ENCODE peak calls at places on chromosomes 13 and 19, in five cellular contexts. One of them, this sample, is unnamed.

GRCh38 chr19:6970478-6970877 is 50.8 kb downstream of the MBD3L2B start:
- DNase-seq in fibroblast of the aortic adventitia: no peak
- DNase-seq in MV-4-11: peak
- DNase-seq in posterior cingulate gyrus: no peak
- DNase-seq in T-helper 9 cell: no peak
- DNase-seq in this sample: peak

GRCh38 chr13:42276683-42277082 is 4.7 kb downstream of the AKAP11 start:
- DNase-seq in fibroblast of the aortic adventitia: no peak
- DNase-seq in MV-4-11: no peak
- DNase-seq in posterior cingulate gyrus: no peak
- DNase-seq in T-helper 9 cell: no peak
- DNase-seq in this sample: no peak

GRCh38 chr19:35295792-35296462 is 4.0 kb downstream of the MAG start:
- DNase-seq in fibroblast of the aortic adventitia: no peak
- DNase-seq in MV-4-11: no peak
- DNase-seq in posterior cingulate gyrus: no peak
- DNase-seq in T-helper 9 cell: peak
- DNase-seq in this sample: no peak

GRCh38 chr13:110216403-110217041 is 90.4 kb downstream of the COL4A1 start:
- DNase-seq in fibroblast of the aortic adventitia: peak
- DNase-seq in MV-4-11: no peak
- DNase-seq in posterior cingulate gyrus: no peak
- DNase-seq in T-helper 9 cell: no peak
- DNase-seq in this sample: no peak

GRCh38 chr13:106710267-106710666 is 142.3 kb upstream of the ARGLU1 start:
- DNase-seq in fibroblast of the aortic adventitia: no peak
- DNase-seq in MV-4-11: no peak
- DNase-seq in posterior cingulate gyrus: no peak
- DNase-seq in T-helper 9 cell: no peak
- DNase-seq in this sample: no peak

GRCh38 chr19:1173160-1173844 is 766 bp downstream of the SBNO2 start:
- DNase-seq in fibroblast of the aortic adventitia: no peak
- DNase-seq in MV-4-11: no peak
- DNase-seq in posterior cingulate gyrus: no peak
- DNase-seq in T-helper 9 cell: no peak
- DNase-seq in this sample: no peak

GRCh38 chr19:45016388-45017314 is 15.4 kb downstream of the RELB start:
- DNase-seq in fibroblast of the aortic adventitia: peak
- DNase-seq in MV-4-11: peak
- DNase-seq in posterior cingulate gyrus: peak
- DNase-seq in T-helper 9 cell: peak
- DNase-seq in this sample: peak

GRCh38 chr13:48493851-48494250 is 39.0 kb downstream of the RCBTB2 start:
- DNase-seq in fibroblast of the aortic adventitia: peak
- DNase-seq in MV-4-11: no peak
- DNase-seq in posterior cingulate gyrus: no peak
- DNase-seq in T-helper 9 cell: no peak
- DNase-seq in this sample: no peak

GRCh38 chr19:18379803-18380747 is 5.9 kb upstream of the GDF15 start:
- DNase-seq in fibroblast of the aortic adventitia: peak
- DNase-seq in MV-4-11: peak
- DNase-seq in posterior cingulate gyrus: no peak
- DNase-seq in T-helper 9 cell: no peak
- DNase-seq in this sample: no peak

GRCh38 chr13:94020833-94021232 is 458.6 kb downstream of the DCT start:
- DNase-seq in fibroblast of the aortic adventitia: peak
- DNase-seq in MV-4-11: no peak
- DNase-seq in posterior cingulate gyrus: no peak
- DNase-seq in T-helper 9 cell: no peak
- DNase-seq in this sample: no peak

GRCh38 chr13:23898101-23898500 is 799 bp upstream of the C1QTNF9B start:
- DNase-seq in fibroblast of the aortic adventitia: peak
- DNase-seq in MV-4-11: no peak
- DNase-seq in posterior cingulate gyrus: no peak
- DNase-seq in T-helper 9 cell: no peak
- DNase-seq in this sample: no peak

GRCh38 chr19:47239152-47239551 is 8.2 kb upstream of the BBC3 start:
- DNase-seq in fibroblast of the aortic adventitia: no peak
- DNase-seq in MV-4-11: no peak
- DNase-seq in posterior cingulate gyrus: no peak
- DNase-seq in T-helper 9 cell: no peak
- DNase-seq in this sample: no peak

GRCh38 chr19:48556163-48556562 is 4.2 kb downstream of the SULT2B1 start:
- DNase-seq in fibroblast of the aortic adventitia: peak
- DNase-seq in MV-4-11: no peak
- DNase-seq in posterior cingulate gyrus: no peak
- DNase-seq in T-helper 9 cell: no peak
- DNase-seq in this sample: no peak